ENCODE peak calls at places on chromosomes 6 and 20, in eight cellular contexts. X is NCI-H2081, G is colonic mucosa, U is HFF-Myc, B is HS-27A, V is fibroblast of lung, P is coronary artery, Y is A172. S is an unnamed sample.

GRCh38 chr20:16054917-16055316 is 518.3 kb downstream of the KIF16B start:
- DNase-seq in G (no peak), V (no peak), Y (no peak), U (no peak), P (no peak), X (no peak), B (no peak), S (no peak)

GRCh38 chr20:37245671-37246237 is 15.9 kb downstream of the GHRH start:
- DNase-seq in B (no peak), G (no peak), V (no peak), X (peak; percentile 61), P (no peak), Y (no peak), U (no peak), S (no peak)

GRCh38 chr20:63703976-63704748 is 3.6 kb downstream of the ARFRP1 start:
- DNase-seq in B (no peak), Y (no peak), P (peak; percentile 62), V (no peak), X (no peak), U (no peak), G (no peak), S (no peak)

GRCh38 chr6:36249010-36249409 is 20.9 kb upstream of the PNPLA1 start:
- DNase-seq in X (no peak), G (no peak), U (peak; percentile 2), P (no peak), B (no peak), V (peak; percentile 16), Y (no peak), S (peak; percentile 37)

GRCh38 chr20:45301824-45302251 is 4.8 kb upstream of the RBPJL start:
- DNase-seq in U (no peak), G (no peak), P (no peak), Y (peak; percentile 75), X (no peak), B (no peak), V (no peak), S (no peak)

GRCh38 chr6:132190097-132190814 is 211.0 kb downstream of the MOXD1 start:
- DNase-seq in U (peak; percentile 86), G (no peak), Y (peak; percentile 73), P (no peak), V (peak; percentile 78), B (no peak), X (no peak), S (peak; percentile 53)

GRCh38 chr20:58556961-58557360 is 41.8 kb upstream of the APCDD1L start:
- DNase-seq in V (no peak), B (no peak), X (no peak), P (no peak), U (no peak), Y (no peak), G (no peak), S (no peak)

GRCh38 chr6:163460307-163460782 is 45.8 kb downstream of the QKI start:
- DNase-seq in V (peak; percentile 72), U (no peak), G (no peak), Y (no peak), X (no peak), P (no peak), B (no peak), S (peak; percentile 46)

GRCh38 chr6:53581161-53581560 is 36.3 kb upstream of the GCLC start:
- DNase-seq in B (no peak), U (no peak), G (no peak), X (no peak), Y (no peak), P (no peak), V (peak; percentile 92), S (no peak)

GRCh38 chr6:46421239-46421638 is 70.0 kb downstream of the RCAN2 start:
- DNase-seq in P (no peak), G (no peak), Y (no peak), V (no peak), B (no peak), X (no peak), U (no peak), S (peak; percentile 29)

GRCh38 chr6:90440586-90441338 is 144.1 kb upstream of the BACH2 start:
- DNase-seq in G (no peak), U (no peak), B (no peak), Y (no peak), P (no peak), X (no peak), V (no peak), S (no peak)

GRCh38 chr20:58017237-58017969 is 211.1 kb downstream of the ANKRD60 start:
- DNase-seq in B (no peak), V (peak; percentile 89), U (no peak), X (no peak), P (peak; percentile 70), G (peak; percentile 68), Y (peak; percentile 93), S (no peak)

GRCh38 chr6:70717038-70717801 is 49.5 kb downstream of the SMAP1 start:
- DNase-seq in X (no peak), P (no peak), G (no peak), B (no peak), U (no peak), Y (no peak), V (no peak), S (no peak)

GRCh38 chr6:14009416-14009815 is 84.7 kb downstream of the RNF182 start:
- DNase-seq in Y (no peak), B (no peak), U (no peak), G (no peak), P (no peak), V (no peak), X (no peak), S (no peak)

GRCh38 chr20:51497542-51498467 is 44.7 kb downstream of the NFATC2 start:
- DNase-seq in U (no peak), Y (peak; percentile 11), B (no peak), G (no peak), V (peak; percentile 60), P (peak; percentile 63), X (no peak), S (no peak)

GRCh38 chr6:7562769-7563168 is 21.3 kb downstream of the DSP start:
- DNase-seq in U (no peak), P (no peak), B (no peak), Y (no peak), V (no peak), X (no peak), G (no peak), S (no peak)

GRCh38 chr20:20457392-20458126 is 89.7 kb downstream of the INSM1 start:
- DNase-seq in B (no peak), P (no peak), Y (peak; percentile 71), G (no peak), X (peak; percentile 94), U (no peak), V (peak; percentile 71), S (peak; percentile 23)

GRCh38 chr6:49915035-49915434 is 48.7 kb upstream of the CRISP1 start:
- DNase-seq in Y (no peak), B (no peak), U (no peak), P (no peak), X (peak; percentile 66), V (no peak), G (no peak), S (no peak)

GRCh38 chr20:51876511-51876910 is 74.2 kb upstream of the SALL4 start:
- DNase-seq in U (no peak), P (no peak), B (no peak), Y (peak; percentile 71), G (no peak), X (no peak), V (no peak), S (no peak)

GRCh38 chr6:32885698-32886286 is 31.8 kb downstream of the PSMB9 start:
- DNase-seq in V (peak; percentile 52), Y (peak; percentile 45), X (peak; percentile 64), U (peak; percentile 45), B (no peak), G (no peak), P (no peak), S (peak; percentile 53)

GRCh38 chr6:112927641-112928040 is 580.5 kb downstream of the RFPL4B start:
- DNase-seq in V (peak; percentile 66), P (no peak), B (no peak), Y (no peak), X (no peak), U (no peak), G (no peak), S (no peak)

GRCh38 chr20:51492167-51493092 is 50.1 kb downstream of the NFATC2 start:
- DNase-seq in V (peak; percentile 77), G (no peak), P (peak; percentile 74), Y (no peak), U (no peak), X (no peak), B (no peak), S (no peak)

GRCh38 chr20:23094213-23094896 is 8.2 kb upstream of the CD93 start:
- DNase-seq in U (no peak), B (no peak), X (no peak), Y (no peak), G (no peak), P (peak; percentile 36), V (no peak), S (no peak)

GRCh38 chr6:52554684-52555280 is 22.1 kb downstream of the TRAM2 start:
- DNase-seq in P (no peak), G (no peak), U (no peak), V (peak; percentile 59), Y (no peak), B (no peak), X (no peak), S (no peak)

GRCh38 chr6:45423901-45424627 is 46.3 kb upstream of the SUPT3H start:
- DNase-seq in B (no peak), X (no peak), Y (no peak), G (no peak), U (no peak), P (no peak), V (peak; percentile 50), S (no peak)

GRCh38 chr6:113009682-113010081 is 662.6 kb downstream of the RFPL4B start:
- DNase-seq in G (no peak), Y (no peak), X (no peak), P (no peak), B (no peak), V (peak; percentile 56), U (no peak), S (no peak)

GRCh38 chr6:27668442-27669275 is 195.8 kb upstream of the ZNF184 start:
- DNase-seq in U (peak; percentile 69), P (no peak), V (peak; percentile 88), G (peak; percentile 72), B (peak; percentile 70), Y (peak; percentile 90), X (peak; percentile 87), S (peak; percentile 63)

GRCh38 chr6:51007237-51007636 is 188.6 kb downstream of the TFAP2B start:
- DNase-seq in G (no peak), X (no peak), Y (no peak), B (no peak), P (no peak), U (no peak), V (no peak), S (no peak)

GRCh38 chr20:3141757-3142156 is 17.9 kb downstream of the FASTKD5 start:
- DNase-seq in X (no peak), V (no peak), B (no peak), G (no peak), U (no peak), Y (no peak), P (no peak), S (no peak)